ENCODE peak calls at places on chromosomes 4 and X, in eight cellular contexts. F is psoas muscle; A is mucosa of descending colon; G is naive thymus-derived CD4-positive, alpha-beta T cell; H is GM12878; N is aorta; K is lower lobe of right lung; V is gastrocnemius medialis. R is an unnamed sample.

GRCh38 chr4:164748375-164748774 is 5.6 kb upstream of the SMIM31 start:
- DNase-seq in F (no peak), A (no peak), G (no peak), H (no peak), N (no peak), K (no peak), V (no peak), R (no peak)

GRCh38 chr4:114384629-114385028 is 214.0 kb upstream of the UGT8 start:
- DNase-seq in F (no peak), A (peak; percentile 41), G (no peak), H (no peak), N (no peak), K (no peak), V (no peak), R (no peak)

GRCh38 chr4:138348055-138348454 is 105.9 kb upstream of the SLC7A11 start:
- DNase-seq in F (no peak), A (no peak), G (no peak), H (peak; percentile 32), N (no peak), K (no peak), V (no peak), R (no peak)

GRCh38 chr4:6217716-6218381 is 17.5 kb upstream of the JAKMIP1 start:
- DNase-seq in F (no peak), A (no peak), G (no peak), H (peak; percentile 45), N (no peak), K (no peak), V (no peak), R (no peak)

GRCh38 chr4:108360857-108361820 is 192.4 kb upstream of the LEF1 start:
- DNase-seq in F (no peak), A (no peak), G (no peak), H (no peak), N (no peak), K (no peak), V (no peak), R (no peak)

GRCh38 chrX:71815121-71815905 is 52.2 kb downstream of the CXorf49B start:
- DNase-seq in F (no peak), A (no peak), G (no peak), H (no peak), N (no peak), K (no peak), V (no peak), R (no peak)

GRCh38 chr4:41281038-41281634 is 24.4 kb downstream of the UCHL1 start:
- DNase-seq in F (no peak), A (peak; percentile 75), G (peak; percentile 37), H (peak; percentile 48), N (no peak), K (no peak), V (peak; percentile 9), R (no peak)

GRCh38 chr4:26321326-26322276 is 787 bp downstream of the RBPJ start:
- DNase-seq in F (peak; percentile 58), A (peak; percentile 39), G (peak; percentile 27), H (no peak), N (peak; percentile 57), K (peak; percentile 54), V (no peak), R (peak; percentile 51)

GRCh38 chr4:189785257-189785656 is 155.4 kb upstream of the FRG1 start:
- DNase-seq in F (no peak), A (no peak), G (no peak), H (no peak), N (no peak), K (no peak), V (no peak), R (no peak)

GRCh38 chrX:67543818-67544217 is at the start of gene AR:
- DNase-seq in F (peak; percentile 81), A (peak; percentile 18), G (no peak), H (no peak), N (peak; percentile 84), K (peak; percentile 66), V (peak; percentile 39), R (peak; percentile 77)

GRCh38 chr4:164571593-164572385 is 182.1 kb upstream of the SMIM31 start:
- DNase-seq in F (peak; percentile 15), A (no peak), G (no peak), H (no peak), N (peak; percentile 20), K (no peak), V (no peak), R (no peak)

GRCh38 chr4:165294907-165295306 is 32.6 kb upstream of the MSMO1 start:
- DNase-seq in F (no peak), A (no peak), G (peak; percentile 55), H (peak; percentile 25), N (no peak), K (no peak), V (no peak), R (no peak)

GRCh38 chr4:47642985-47643745 is 158.1 kb downstream of the ATP10D start:
- DNase-seq in F (no peak), A (no peak), G (no peak), H (no peak), N (no peak), K (no peak), V (no peak), R (no peak)

GRCh38 chr4:143207555-143207954 is 22.8 kb downstream of the USP38 start:
- DNase-seq in F (no peak), A (no peak), G (no peak), H (no peak), N (no peak), K (no peak), V (no peak), R (no peak)

DNA sequence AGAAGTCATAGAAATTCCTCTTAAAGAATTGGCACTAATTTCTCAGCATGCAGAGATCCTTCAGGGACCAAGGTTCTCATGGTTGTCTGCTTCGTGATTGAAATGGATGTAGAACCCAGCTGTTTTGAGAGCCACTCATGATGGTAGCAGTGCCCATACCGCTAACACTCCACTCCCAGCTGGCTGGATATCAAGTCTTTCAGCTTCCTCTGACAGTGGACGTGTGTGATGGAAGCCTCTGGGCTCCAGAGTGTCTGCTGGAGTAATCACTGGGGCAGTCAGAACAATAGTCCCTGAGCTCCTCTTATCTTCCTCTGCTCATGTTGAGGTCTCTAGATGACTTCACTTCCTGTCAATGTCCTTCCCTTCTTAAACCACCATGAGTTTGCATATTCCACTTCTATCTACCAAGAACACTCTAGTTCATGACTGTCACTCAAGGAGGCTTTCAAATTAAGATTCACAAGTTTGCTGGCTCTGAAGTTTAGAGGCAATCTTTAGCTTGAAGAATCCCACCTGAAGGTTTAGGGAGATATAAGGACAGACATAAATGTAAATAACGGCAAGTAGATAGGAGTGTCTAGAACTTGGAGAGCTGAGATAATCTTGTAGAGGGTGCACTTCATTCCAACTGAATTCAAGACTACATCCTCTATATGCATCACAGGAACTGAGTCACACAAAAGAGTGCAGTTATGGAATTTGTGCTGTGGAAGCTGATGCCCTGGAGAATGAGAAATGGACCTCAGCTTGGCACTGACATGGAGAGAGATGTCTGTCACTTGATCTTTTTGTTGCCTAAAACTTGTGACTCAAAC is 64.5 kb upstream of the WDR1 start:
- DNase-seq in F (no peak), A (no peak), G (peak; percentile 45), H (no peak), N (no peak), K (no peak), V (no peak), R (no peak)
- H3K9me3 ChIP-seq in F (no peaks in the 10 kb centered on the region), A (no peaks in the 10 kb centered on the region), G (no peaks in the 10 kb centered on the region), H (no peaks in the 10 kb centered on the region), N (no peaks in the 10 kb centered on the region), K (no peaks in the 10 kb centered on the region), V (no peaks in the 10 kb centered on the region), R (no peaks in the 10 kb centered on the region)

GRCh38 chr4:87855540-87855939 is 22.8 kb downstream of the MEPE start:
- DNase-seq in F (no peak), A (no peak), G (no peak), H (no peak), N (no peak), K (no peak), V (no peak), R (no peak)

GRCh38 chr4:87851332-87851731 is 18.6 kb downstream of the MEPE start:
- DNase-seq in F (no peak), A (peak; percentile 5), G (no peak), H (no peak), N (peak; percentile 55), K (no peak), V (no peak), R (no peak)

GRCh38 chr4:87851955-87852354 is 19.2 kb downstream of the MEPE start:
- DNase-seq in F (no peak), A (no peak), G (no peak), H (no peak), N (no peak), K (no peak), V (no peak), R (no peak)

GRCh38 chr4:87853891-87854290 is 21.1 kb downstream of the MEPE start:
- DNase-seq in F (no peak), A (no peak), G (no peak), H (no peak), N (no peak), K (no peak), V (no peak), R (no peak)

GRCh38 chr4:87853108-87853507 is 20.3 kb downstream of the MEPE start:
- DNase-seq in F (no peak), A (peak; percentile 31), G (no peak), H (no peak), N (no peak), K (no peak), V (no peak), R (no peak)
- H3K4me1 ChIP-seq in F (no peaks in the 10 kb centered on the region), A (no peaks in the 10 kb centered on the region), G (peaks cover 9% of the 10 kb centered on the region), H (no peaks in the 10 kb centered on the region), N (no peaks in the 10 kb centered on the region), K (peaks cover 17% of the 10 kb centered on the region), V (no peaks in the 10 kb centered on the region), R (no peaks in the 10 kb centered on the region)

DNA sequence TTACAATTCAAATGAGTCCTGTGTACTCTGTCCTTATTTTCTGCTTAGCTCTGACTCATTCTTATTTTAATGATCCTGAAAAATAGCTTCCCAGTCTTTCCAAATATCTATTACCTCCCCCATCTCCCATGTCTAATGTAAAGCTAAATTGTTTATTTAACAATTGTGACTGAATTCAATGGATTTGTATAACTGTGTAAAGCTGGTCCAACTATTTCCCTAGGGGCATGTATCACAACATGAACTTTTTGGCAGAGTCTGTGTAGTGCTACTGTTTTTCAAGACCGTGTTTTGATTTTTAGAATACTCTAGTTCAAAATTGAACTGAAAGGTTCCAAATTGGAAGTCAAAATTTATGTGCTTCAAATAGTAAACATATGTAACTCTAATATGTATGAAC is 67.8 kb downstream of the SPCS3 start:
- DNase-seq in F (no peak), A (no peak), G (no peak), H (no peak), N (no peak), K (no peak), V (no peak), R (no peak)
- H3K9me3 ChIP-seq in F (no peaks in the 10 kb centered on the region), A (no peaks in the 10 kb centered on the region), G (no peaks in the 10 kb centered on the region), H (no peaks in the 10 kb centered on the region), N (no peaks in the 10 kb centered on the region), K (no peaks in the 10 kb centered on the region), V (no peaks in the 10 kb centered on the region), R (no peaks in the 10 kb centered on the region)

DNA sequence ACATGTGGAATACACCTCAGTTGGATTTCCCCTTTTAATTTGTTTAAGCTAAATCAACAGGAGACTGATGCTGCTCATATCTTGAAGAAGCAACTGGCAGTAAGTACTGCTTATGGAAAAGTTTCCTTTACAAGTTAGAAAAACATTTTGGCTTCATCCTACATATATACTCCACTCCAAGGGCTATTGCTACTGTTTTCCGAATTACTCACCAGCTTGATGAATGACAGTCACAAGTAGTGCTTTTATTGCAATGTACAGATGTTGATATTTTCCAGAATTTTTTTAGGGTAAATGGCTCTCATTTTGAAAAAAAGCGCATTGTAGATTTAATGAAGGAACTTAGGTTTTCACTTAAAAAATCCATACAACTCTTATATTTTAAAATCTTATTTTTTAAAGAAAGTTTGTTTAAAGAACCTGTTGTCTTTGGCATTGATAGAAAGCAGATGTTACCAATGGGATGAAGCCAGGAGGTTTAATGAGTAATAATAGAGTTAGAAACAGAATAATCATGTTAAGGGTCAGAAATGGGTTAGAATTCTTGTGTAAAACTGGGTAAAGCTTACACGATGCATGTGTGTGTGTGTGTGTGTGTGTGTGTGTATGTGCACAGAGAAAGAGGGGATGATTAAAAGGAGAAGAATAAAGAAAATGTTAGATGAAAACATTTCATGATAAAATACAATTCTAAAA is 272.9 kb downstream of the CFAP299 start:
- DNase-seq in F (no peak), A (no peak), G (no peak), H (no peak), N (no peak), K (no peak), V (no peak), R (no peak)
- H3K4me1 ChIP-seq in F (no peaks in the 10 kb centered on the region), A (peaks cover 5% of the 10 kb centered on the region), G (no peaks in the 10 kb centered on the region), H (peaks cover 6% of the 10 kb centered on the region), N (no peaks in the 10 kb centered on the region), K (no peaks in the 10 kb centered on the region), V (no peaks in the 10 kb centered on the region), R (no peaks in the 10 kb centered on the region)

R was measured in left lung.